ENCODE peak calls at places on chromosomes 16 and 17, in six cellular contexts. One of them, this sample, is unnamed.

GRCh38 chr16:83233153-83233552 is 574.6 kb upstream of the HSBP1 start:
- DNase-seq in Caco-2: no peak
- DNase-seq in left ventricle myocardium inferior: no peak
- DNase-seq in OCI-LY7: no peak
- DNase-seq in tibial artery: no peak
- DNase-seq in breast epithelium: no peak
- DNase-seq in this sample: no peak

GRCh38 chr17:77963441-77963840 is 4.9 kb downstream of the TNRC6C start:
- DNase-seq in Caco-2: no peak
- DNase-seq in left ventricle myocardium inferior: peak; percentile 33
- DNase-seq in OCI-LY7: no peak
- DNase-seq in tibial artery: no peak
- DNase-seq in breast epithelium: no peak
- DNase-seq in this sample: no peak

GRCh38 chr17:60751884-60752283 is 74.2 kb downstream of the BCAS3 start:
- DNase-seq in Caco-2: no peak
- DNase-seq in left ventricle myocardium inferior: no peak
- DNase-seq in OCI-LY7: no peak
- DNase-seq in tibial artery: no peak
- DNase-seq in breast epithelium: no peak
- DNase-seq in this sample: no peak

GRCh38 chr17:7842950-7843535 is 9.0 kb downstream of the KDM6B start:
- DNase-seq in Caco-2: no peak
- DNase-seq in left ventricle myocardium inferior: peak; percentile 70
- DNase-seq in OCI-LY7: peak; percentile 49
- DNase-seq in tibial artery: peak; percentile 88
- DNase-seq in breast epithelium: peak; percentile 72
- DNase-seq in this sample: no peak

GRCh38 chr17:47618416-47618815 is 31.3 kb upstream of the KPNB1 start:
- DNase-seq in Caco-2: peak; percentile 62
- DNase-seq in left ventricle myocardium inferior: no peak
- DNase-seq in OCI-LY7: no peak
- DNase-seq in tibial artery: no peak
- DNase-seq in breast epithelium: no peak
- DNase-seq in this sample: no peak

GRCh38 chr16:85615852-85616607 is 2.9 kb downstream of the GSE1 start:
- DNase-seq in Caco-2: peak; percentile 79
- DNase-seq in left ventricle myocardium inferior: peak; percentile 71
- DNase-seq in OCI-LY7: peak; percentile 94
- DNase-seq in tibial artery: peak; percentile 86
- DNase-seq in breast epithelium: peak; percentile 78
- DNase-seq in this sample: no peak

GRCh38 chr16:19926449-19927390 is 42.1 kb upstream of the GPRC5B start:
- DNase-seq in Caco-2: no peak
- DNase-seq in left ventricle myocardium inferior: no peak
- DNase-seq in OCI-LY7: no peak
- DNase-seq in tibial artery: no peak
- DNase-seq in breast epithelium: no peak
- DNase-seq in this sample: no peak

GRCh38 chr16:30054959-30055553 is 10.5 kb upstream of the ALDOA start:
- DNase-seq in Caco-2: peak; percentile 47
- DNase-seq in left ventricle myocardium inferior: no peak
- DNase-seq in OCI-LY7: peak; percentile 63
- DNase-seq in tibial artery: no peak
- DNase-seq in breast epithelium: peak; percentile 68
- DNase-seq in this sample: no peak

GRCh38 chr17:73586921-73587680 is 57.1 kb downstream of the SDK2 start:
- DNase-seq in Caco-2: peak; percentile 54
- DNase-seq in left ventricle myocardium inferior: peak; percentile 48
- DNase-seq in OCI-LY7: peak; percentile 78
- DNase-seq in tibial artery: no peak
- DNase-seq in breast epithelium: no peak
- DNase-seq in this sample: no peak

GRCh38 chr17:80485846-80486245 is 9.4 kb upstream of the NPTX1 start:
- DNase-seq in Caco-2: no peak
- DNase-seq in left ventricle myocardium inferior: no peak
- DNase-seq in OCI-LY7: peak; percentile 100
- DNase-seq in tibial artery: no peak
- DNase-seq in breast epithelium: no peak
- DNase-seq in this sample: no peak

GRCh38 chr17:67386965-67387551 is 10.0 kb downstream of the PITPNC1 start:
- DNase-seq in Caco-2: peak; percentile 77
- DNase-seq in left ventricle myocardium inferior: peak; percentile 36
- DNase-seq in OCI-LY7: peak; percentile 56
- DNase-seq in tibial artery: no peak
- DNase-seq in breast epithelium: no peak
- DNase-seq in this sample: no peak

GRCh38 chr17:40319651-40320550 is 10.9 kb downstream of the RARA start:
- DNase-seq in Caco-2: no peak
- DNase-seq in left ventricle myocardium inferior: peak; percentile 53
- DNase-seq in OCI-LY7: no peak
- DNase-seq in tibial artery: peak; percentile 77
- DNase-seq in breast epithelium: no peak
- DNase-seq in this sample: no peak

GRCh38 chr17:81717766-81718089 is 5.6 kb downstream of the SLC25A10 start:
- DNase-seq in Caco-2: no peak
- DNase-seq in left ventricle myocardium inferior: no peak
- DNase-seq in OCI-LY7: no peak
- DNase-seq in tibial artery: no peak
- DNase-seq in breast epithelium: no peak
- DNase-seq in this sample: no peak

DNA sequence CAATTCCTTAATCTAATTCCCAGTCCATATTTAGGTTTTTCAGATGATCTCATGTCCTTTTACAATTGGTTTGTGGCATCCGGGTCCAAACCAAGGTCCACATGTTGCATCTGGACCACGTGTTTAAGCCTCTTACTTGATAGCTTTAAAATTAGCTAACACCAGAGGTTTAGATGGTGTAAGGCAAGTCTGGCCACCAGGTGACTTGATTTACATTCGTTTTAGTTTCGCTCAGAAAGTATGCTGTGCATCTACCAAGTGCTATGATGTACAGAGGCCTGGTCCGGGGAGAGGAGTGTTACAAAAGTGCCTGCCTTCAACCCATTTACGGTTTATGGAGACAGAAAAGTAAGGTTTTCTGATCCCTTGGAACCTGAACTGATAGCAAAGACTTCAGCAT is 878 bp upstream of the DNAJA2 start:
- DNase-seq in Caco-2: peak; percentile 14
- DNase-seq in left ventricle myocardium inferior: no peak
- DNase-seq in OCI-LY7: peak; percentile 70
- DNase-seq in tibial artery: no peak
- DNase-seq in breast epithelium: no peak
- DNase-seq in this sample: no peak
- H3K4me3 ChIP-seq in Caco-2: peak overlapping the region; percentile 77
- H3K4me3 ChIP-seq in left ventricle myocardium inferior: peak overlapping the region; percentile 87
- H3K4me3 ChIP-seq in OCI-LY7: peak overlapping the region; percentile 87
- H3K4me3 ChIP-seq in tibial artery: peak overlapping the region; percentile 89
- H3K4me3 ChIP-seq in breast epithelium: peak overlapping the region; percentile 99
- H3K4me3 ChIP-seq in this sample: peak overlapping the region; percentile 95

GRCh38 chr16:20931066-20931465 is 30.5 kb downstream of the LYRM1 start:
- DNase-seq in Caco-2: no peak
- DNase-seq in left ventricle myocardium inferior: no peak
- DNase-seq in OCI-LY7: no peak
- DNase-seq in tibial artery: no peak
- DNase-seq in breast epithelium: no peak
- DNase-seq in this sample: no peak
- TF ChIP-seq CTCF in Caco-2: no peak
- TF ChIP-seq CTCF in left ventricle myocardium inferior: no peak
- TF ChIP-seq CTCF in OCI-LY7: no peak
- TF ChIP-seq CTCF in tibial artery: no peak
- TF ChIP-seq CTCF in breast epithelium: no peak
- TF ChIP-seq CTCF in this sample: no peak

DNA sequence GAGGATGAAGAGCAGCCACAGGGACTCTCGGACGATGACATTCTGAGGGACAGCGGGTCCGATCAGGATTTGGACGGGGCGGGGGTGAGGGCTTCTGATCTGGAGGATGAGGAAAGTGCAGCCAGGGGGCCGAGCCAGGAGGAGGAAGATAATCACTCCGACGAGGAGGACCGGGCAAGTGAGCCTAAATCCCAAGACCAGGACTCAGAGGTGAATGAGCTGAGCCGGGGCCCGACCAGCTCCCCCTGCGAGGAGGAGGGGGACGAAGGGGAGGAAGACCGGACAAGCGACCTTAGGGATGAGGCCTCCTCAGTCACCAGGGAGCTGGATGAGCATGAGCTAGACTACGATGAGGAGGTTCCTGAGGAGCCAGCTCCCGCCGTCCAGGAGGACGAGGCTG is 7.0 kb downstream of the ZC3H18 start:
- DNase-seq in Caco-2: no peak
- DNase-seq in left ventricle myocardium inferior: no peak
- DNase-seq in OCI-LY7: no peak
- DNase-seq in tibial artery: no peak
- DNase-seq in breast epithelium: no peak
- DNase-seq in this sample: no peak
- H3K36me3 ChIP-seq in Caco-2: peaks cover 10% of the 10 kb centered on the region
- H3K36me3 ChIP-seq in left ventricle myocardium inferior: peaks cover 80% of the 10 kb centered on the region
- H3K36me3 ChIP-seq in OCI-LY7: peaks cover 85% of the 10 kb centered on the region
- H3K36me3 ChIP-seq in tibial artery: peaks cover 26% of the 10 kb centered on the region
- H3K36me3 ChIP-seq in breast epithelium: peaks cover 6% of the 10 kb centered on the region
- H3K36me3 ChIP-seq in this sample: no peaks in the 10 kb centered on the region

DNA sequence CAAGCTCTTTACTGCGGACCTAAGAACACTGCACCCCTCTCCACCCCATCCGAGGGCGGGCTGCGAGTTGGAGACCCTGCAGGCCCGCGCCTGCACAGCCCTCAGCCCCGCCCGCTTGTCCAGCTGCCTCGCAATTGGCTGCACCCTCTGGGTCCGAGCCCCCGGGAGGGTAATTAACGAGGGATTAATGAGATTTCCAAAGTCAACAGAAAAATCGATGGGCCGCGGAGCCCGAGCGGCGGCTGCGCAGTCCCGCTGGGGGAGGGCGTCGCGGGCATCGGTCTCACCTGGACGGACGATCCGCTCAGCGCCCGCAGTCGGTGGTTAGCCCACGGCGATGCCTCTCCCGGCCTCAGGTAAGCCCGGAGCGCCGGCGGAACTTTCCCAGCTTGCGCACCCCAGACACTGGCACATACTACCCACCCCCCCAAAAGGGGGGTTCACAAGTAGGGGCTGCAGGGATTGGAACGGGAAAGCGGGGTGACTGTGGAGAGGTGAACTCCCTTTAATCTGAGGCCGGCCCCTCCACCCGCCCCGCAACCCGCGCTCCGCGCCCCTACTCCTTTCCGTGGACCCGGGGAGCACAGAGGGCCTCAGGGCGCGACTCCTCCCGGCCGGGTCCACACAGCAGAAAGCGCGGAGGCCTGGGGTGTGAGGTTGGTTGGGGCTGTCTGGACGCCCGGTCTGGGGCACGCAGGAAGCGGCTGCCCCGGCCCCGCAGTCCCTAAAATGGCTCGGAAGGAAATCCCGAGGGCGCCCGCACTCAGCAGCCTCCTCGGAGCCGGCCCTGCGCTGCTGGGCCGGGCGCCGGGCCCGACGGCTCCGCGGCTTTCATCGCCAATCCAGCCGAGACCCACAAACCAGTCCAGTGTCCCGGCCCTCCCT is at the start of gene OTOP3:
- DNase-seq in Caco-2: no peak
- DNase-seq in left ventricle myocardium inferior: no peak
- DNase-seq in OCI-LY7: no peak
- DNase-seq in tibial artery: no peak
- DNase-seq in breast epithelium: no peak
- DNase-seq in this sample: no peak
- H3K4me3 ChIP-seq in Caco-2: no peak within 1 kb of the TSS
- H3K4me3 ChIP-seq in left ventricle myocardium inferior: peak within 1 kb of the TSS; percentile 9
- H3K4me3 ChIP-seq in OCI-LY7: no peak within 1 kb of the TSS
- H3K4me3 ChIP-seq in tibial artery: no peak within 1 kb of the TSS
- H3K4me3 ChIP-seq in breast epithelium: peak within 1 kb of the TSS; percentile 47
- H3K4me3 ChIP-seq in this sample: no peak within 1 kb of the TSS

GRCh38 chr16:51376080-51376479 is 225.0 kb upstream of the SALL1 start:
- DNase-seq in Caco-2: no peak
- DNase-seq in left ventricle myocardium inferior: no peak
- DNase-seq in OCI-LY7: no peak
- DNase-seq in tibial artery: no peak
- DNase-seq in breast epithelium: no peak
- DNase-seq in this sample: no peak
- TF ChIP-seq CTCF in Caco-2: no peak
- TF ChIP-seq CTCF in left ventricle myocardium inferior: no peak
- TF ChIP-seq CTCF in OCI-LY7: peak; percentile 40
- TF ChIP-seq CTCF in tibial artery: no peak
- TF ChIP-seq CTCF in breast epithelium: no peak
- TF ChIP-seq CTCF in this sample: peak; percentile 11

GRCh38 chr17:58088624-58089023 is 5.4 kb downstream of the DYNLL2 start:
- DNase-seq in Caco-2: no peak
- DNase-seq in left ventricle myocardium inferior: no peak
- DNase-seq in OCI-LY7: no peak
- DNase-seq in tibial artery: no peak
- DNase-seq in breast epithelium: no peak
- DNase-seq in this sample: no peak
- H3K36me3 ChIP-seq in Caco-2: peaks cover 11% of the 10 kb centered on the region
- H3K36me3 ChIP-seq in left ventricle myocardium inferior: peaks cover 81% of the 10 kb centered on the region
- H3K36me3 ChIP-seq in OCI-LY7: peaks cover 89% of the 10 kb centered on the region
- H3K36me3 ChIP-seq in tibial artery: peaks cover 55% of the 10 kb centered on the region
- H3K36me3 ChIP-seq in breast epithelium: no peaks in the 10 kb centered on the region
- H3K36me3 ChIP-seq in this sample: peaks cover 9% of the 10 kb centered on the region

GRCh38 chr16:87465306-87465705 is 27.5 kb downstream of the ZCCHC14 start:
- DNase-seq in Caco-2: no peak
- DNase-seq in left ventricle myocardium inferior: peak; percentile 71
- DNase-seq in OCI-LY7: no peak
- DNase-seq in tibial artery: peak; percentile 93
- DNase-seq in breast epithelium: peak; percentile 60
- DNase-seq in this sample: no peak
- H3K4me3 ChIP-seq in Caco-2: no peak overlapping the region
- H3K4me3 ChIP-seq in left ventricle myocardium inferior: peak overlapping the region; percentile 44
- H3K4me3 ChIP-seq in OCI-LY7: no peak overlapping the region
- H3K4me3 ChIP-seq in tibial artery: peak overlapping the region; percentile 37
- H3K4me3 ChIP-seq in breast epithelium: no peak overlapping the region
- H3K4me3 ChIP-seq in this sample: peak overlapping the region; percentile 24

GRCh38 chr17:4544135-4544651 is 11.0 kb downstream of the MYBBP1A start:
- DNase-seq in Caco-2: no peak
- DNase-seq in left ventricle myocardium inferior: no peak
- DNase-seq in OCI-LY7: no peak
- DNase-seq in tibial artery: no peak
- DNase-seq in breast epithelium: no peak
- DNase-seq in this sample: no peak
- TF ChIP-seq CTCF in Caco-2: no peak
- TF ChIP-seq CTCF in left ventricle myocardium inferior: no peak
- TF ChIP-seq CTCF in OCI-LY7: no peak
- TF ChIP-seq CTCF in tibial artery: no peak
- TF ChIP-seq CTCF in breast epithelium: no peak
- TF ChIP-seq CTCF in this sample: no peak

GRCh38 chr16:23549938-23550337 is 7.2 kb downstream of the EARS2 start:
- DNase-seq in Caco-2: no peak
- DNase-seq in left ventricle myocardium inferior: no peak
- DNase-seq in OCI-LY7: no peak
- DNase-seq in tibial artery: no peak
- DNase-seq in breast epithelium: no peak
- DNase-seq in this sample: no peak
- H3K36me3 ChIP-seq in Caco-2: peaks cover 4% of the 10 kb centered on the region
- H3K36me3 ChIP-seq in left ventricle myocardium inferior: peaks cover 76% of the 10 kb centered on the region
- H3K36me3 ChIP-seq in OCI-LY7: peaks cover 94% of the 10 kb centered on the region
- H3K36me3 ChIP-seq in tibial artery: peaks cover 45% of the 10 kb centered on the region
- H3K36me3 ChIP-seq in breast epithelium: peaks cover 5% of the 10 kb centered on the region
- H3K36me3 ChIP-seq in this sample: peaks cover 17% of the 10 kb centered on the region